ENCODE peak calls at places on chromosome 22, in eight cellular contexts. M is fibroblast of villous mesenchyme; A is mesothelial cell of epicardium; F is activated CD4-positive, alpha-beta T cell treated with anti-CD3 and anti-CD28 coated beads, Interleukin-2, amount 10 ng/mL, durations not matched to agents 7 days and 5 days; S is activated T-helper 1 cell treated with Interleukin-2 at 50 U/mL for 16 hours; U is keratinocyte; N is effector memory CD4-positive, alpha-beta T cell; X is LoVo. Q is an unnamed sample.

GRCh38 chr22:42692239-42693054 is 28.2 kb downstream of the A4GALT start:
- DNase-seq in S (no peak), U (no peak), X (no peak), N (no peak), M (no peak), A (no peak), F (no peak), Q (no peak)

GRCh38 chr22:30875481-30876215 is 92.9 kb downstream of the MORC2 start:
- DNase-seq in M (no peak), F (no peak), U (no peak), S (no peak), A (no peak), X (no peak), N (no peak), Q (no peak)

GRCh38 chr22:29480512-29481264 is 670 bp downstream of the NEFH start:
- DNase-seq in F (peak; percentile 12), X (no peak), N (peak; percentile 8), S (peak; percentile 5), U (no peak), M (peak; percentile 59), A (peak; percentile 57), Q (peak; percentile 12)

GRCh38 chr22:39808087-39808486 is 85.5 kb downstream of the ENTHD1 start:
- DNase-seq in A (no peak), N (no peak), F (no peak), U (no peak), X (peak; percentile 16), S (no peak), M (peak; percentile 43), Q (peak; percentile 26)

GRCh38 chr22:45201678-45202332 is 38.1 kb downstream of the NUP50 start:
- DNase-seq in F (no peak), M (peak; percentile 99), A (no peak), U (no peak), X (no peak), N (no peak), S (no peak), Q (peak; percentile 92)

GRCh38 chr22:49241174-49241851 is 586.4 kb downstream of the BRD1 start:
- DNase-seq in S (no peak), N (no peak), U (no peak), F (no peak), M (no peak), A (no peak), X (no peak), Q (no peak)

GRCh38 chr22:35899736-35900135 is 128.9 kb downstream of the RBFOX2 start:
- DNase-seq in S (no peak), U (no peak), N (no peak), F (no peak), X (no peak), A (no peak), M (no peak), Q (no peak)

GRCh38 chr22:19117111-19117512 is 5.1 kb downstream of the DGCR2 start:
- DNase-seq in X (no peak), M (no peak), N (no peak), U (no peak), F (no peak), A (no peak), S (no peak), Q (no peak)

GRCh38 chr22:18968011-18968749 is 32.1 kb upstream of the PRODH start:
- DNase-seq in F (no peak), S (no peak), A (peak; percentile 87), U (no peak), X (no peak), M (peak; percentile 37), N (no peak), Q (peak; percentile 18)

GRCh38 chr22:31789803-31790202 is 36.0 kb downstream of the DEPDC5 start:
- DNase-seq in F (no peak), X (no peak), U (no peak), M (no peak), S (no peak), N (no peak), A (no peak), Q (no peak)

GRCh38 chr22:36540867-36541642 is 12.1 kb upstream of the EIF3D start:
- DNase-seq in S (no peak), N (no peak), F (no peak), U (no peak), M (no peak), X (peak; percentile 39), A (no peak), Q (no peak)

GRCh38 chr22:29265929-29266328 is 1.9 kb downstream of the RHBDD3 start:
- DNase-seq in X (no peak), S (no peak), A (no peak), F (no peak), M (peak; percentile 14), N (no peak), U (no peak), Q (peak; percentile 33)

GRCh38 chr22:26527574-26528465 is 15.5 kb upstream of the TFIP11 start:
- DNase-seq in U (no peak), M (no peak), F (no peak), S (no peak), A (no peak), X (no peak), N (no peak), Q (no peak)

GRCh38 chr22:48822278-48823233 is 1005.1 kb downstream of the BRD1 start:
- DNase-seq in M (no peak), F (no peak), N (no peak), U (no peak), X (no peak), S (no peak), A (no peak), Q (no peak)

GRCh38 chr22:30400159-30400558 is 3.3 kb downstream of the SEC14L2 start:
- DNase-seq in X (no peak), U (no peak), A (no peak), S (no peak), N (no peak), M (no peak), F (no peak), Q (no peak)

GRCh38 chr22:23077627-23078461 is 7.5 kb downstream of the GNAZ start:
- DNase-seq in S (no peak), M (no peak), A (no peak), F (no peak), N (no peak), X (no peak), U (no peak), Q (no peak)

GRCh38 chr22:45101828-45102227 is 61.9 kb upstream of the NUP50 start:
- DNase-seq in U (no peak), S (no peak), A (no peak), F (peak; percentile 34), M (peak; percentile 81), X (no peak), N (no peak), Q (peak; percentile 82)